ENCODE peak calls at places on chromosomes 4 and X, in four cellular contexts. Z, R, T and G are unnamed samples. For H3K4me1, the result is how much of the 10 kb centered on the place peaks cover.

GRCh38 chr4:168634276-168634802 is 137.5 kb downstream of the PALLD start:
- DNase-seq in Z (no peak), R (no peak), T (no peak), G (no peak)

GRCh38 chr4:147139455-147140198 is 194.0 kb upstream of the TTC29 start:
- DNase-seq in Z (no peak), R (no peak), T (no peak), G (no peak)

GRCh38 chr4:26782830-26783202 is 77.8 kb upstream of the STIM2 start:
- DNase-seq in Z (no peak), R (no peak), T (no peak), G (no peak)

GRCh38 chrX:40152706-40153334 is 55.1 kb upstream of the BCOR start:
- DNase-seq in Z (no peak), R (no peak), T (peak), G (peak)

GRCh38 chr4:141134051-141134450 is 782 bp upstream of the RNF150 start:
- DNase-seq in Z (no peak), R (no peak), T (no peak), G (no peak)

GRCh38 chr4:80307774-80308465 is 27.6 kb upstream of the CFAP299 start:
- DNase-seq in Z (no peak), R (no peak), T (no peak), G (no peak)

GRCh38 chrX:108439434-108439883 is at the start of gene COL4A5:
- DNase-seq in Z (peak), R (no peak), T (no peak), G (peak)

GRCh38 chr4:34220601-34221000 is 2023.7 kb downstream of the ARAP2 start:
- DNase-seq in Z (no peak), R (no peak), T (no peak), G (no peak)

GRCh38 chr4:121025540-121025939 is 46.8 kb downstream of the NDNF start:
- DNase-seq in Z (no peak), R (no peak), T (no peak), G (no peak)

GRCh38 chr4:165967486-165967885 is 94.4 kb downstream of the TLL1 start:
- DNase-seq in Z (no peak), R (no peak), T (no peak), G (no peak)

GRCh38 chr4:4170596-4171150 is 56.1 kb downstream of the OTOP1 start:
- DNase-seq in Z (no peak), R (no peak), T (no peak), G (no peak)

GRCh38 chr4:186725422-186726149 is 1.9 kb upstream of the FAT1 start:
- DNase-seq in Z (peak), R (peak), T (peak), G (peak)

GRCh38 chr4:95165926-95166524 is 382.7 kb downstream of the UNC5C start:
- DNase-seq in Z (peak), R (no peak), T (no peak), G (no peak)

GRCh38 chrX:31551913-31552312 is 480.1 kb upstream of the FTHL17 start:
- DNase-seq in Z (no peak), R (no peak), T (no peak), G (no peak)

GRCh38 chr4:10623862-10624261 is 60.7 kb downstream of the CLNK start:
- DNase-seq in Z (no peak), R (no peak), T (no peak), G (no peak)

GRCh38 chr4:107379054-107379869 is 340.8 kb downstream of the PAPSS1 start:
- DNase-seq in Z (no peak), R (no peak), T (no peak), G (no peak)

GRCh38 chr4:116788723-116789122 is 296.7 kb downstream of the TRAM1L1 start:
- DNase-seq in Z (no peak), R (no peak), T (no peak), G (no peak)

GRCh38 chr4:112766422-112766821 is 129.5 kb downstream of the LARP7 start:
- DNase-seq in Z (peak), R (no peak), T (no peak), G (no peak)

GRCh38 chrX:145729635-145730034 is 88.0 kb upstream of the SLITRK2 start:
- DNase-seq in Z (no peak), R (no peak), T (no peak), G (no peak)

GRCh38 chr4:7341486-7342222 is 93.1 kb downstream of the PSAPL1 start:
- DNase-seq in Z (no peak), R (no peak), T (peak), G (no peak)

GRCh38 chr4:26861434-26862186 is 969 bp downstream of the STIM2 start:
- DNase-seq in Z (peak), R (peak), T (peak), G (peak)

GRCh38 chrX:131704136-131704695 is 160.3 kb downstream of the OR13H1 start:
- DNase-seq in Z (no peak), R (no peak), T (peak), G (peak)

GRCh38 chr4:76293705-76294274 is 12.7 kb upstream of the STBD1 start:
- DNase-seq in Z (no peak), R (no peak), T (no peak), G (no peak)

GRCh38 chrX:151996329-151996728 is 21.9 kb upstream of the GABRE start:
- DNase-seq in Z (no peak), R (no peak), T (no peak), G (no peak)

GRCh38 chr4:44916406-44916805 is 190.1 kb upstream of the GNPDA2 start:
- DNase-seq in Z (no peak), R (no peak), T (no peak), G (no peak)

GRCh38 chrX:109294097-109294815 is 187.6 kb downstream of the GUCY2F start:
- DNase-seq in Z (no peak), R (no peak), T (no peak), G (no peak)

GRCh38 chrX:154021131-154021611 is 1.5 kb upstream of the IRAK1 start:
- DNase-seq in Z (no peak), R (no peak), T (no peak), G (no peak)

GRCh38 chrX:19382500-19383145 is 38.9 kb downstream of the PDHA1 start:
- DNase-seq in Z (peak), R (peak), T (no peak), G (peak)

GRCh38 chrX:120781416-120781815 is 94.2 kb downstream of the CT47B1 start:
- DNase-seq in Z (no peak), R (no peak), T (no peak), G (no peak)

GRCh38 chrX:55169782-55170181 is 50.4 kb upstream of the PAGE5 start:
- DNase-seq in Z (no peak), R (no peak), T (no peak), G (no peak)

GRCh38 chrX:115234220-115234557 is 293 bp upstream of the LRCH2 start:
- DNase-seq in Z (no peak), R (no peak), T (no peak), G (no peak)

GRCh38 chrX:19579485-19579884 is 64.2 kb upstream of the MAP3K15 start:
- DNase-seq in Z (no peak), R (no peak), T (no peak), G (no peak)

GRCh38 chrX:129667412-129667811 is 12.7 kb upstream of the APLN start:
- DNase-seq in Z (no peak), R (no peak), T (no peak), G (no peak)

GRCh38 chr4:79249879-79250503 is 75.9 kb downstream of the NAA11 start:
- DNase-seq in Z (no peak), R (no peak), T (no peak), G (no peak)

GRCh38 chr4:72484991-72485390 is 84.0 kb downstream of the ADAMTS3 start:
- DNase-seq in Z (no peak), R (no peak), T (no peak), G (no peak)

GRCh38 chr4:62135565-62136156 is 935.5 kb downstream of the ADGRL3 start:
- DNase-seq in Z (no peak), R (no peak), T (no peak), G (no peak)

GRCh38 chrX:38318606-38319005 is 8.7 kb downstream of the RPGR start:
- DNase-seq in Z (no peak), R (no peak), T (no peak), G (no peak)

GRCh38 chrX:78665286-78665685 is 6.2 kb upstream of the RTL3 start:
- DNase-seq in Z (no peak), R (no peak), T (no peak), G (no peak)

GRCh38 chr4:15784959-15785634 is 7.0 kb downstream of the CD38 start:
- DNase-seq in Z (no peak), R (no peak), T (no peak), G (no peak)

GRCh38 chr4:114386637-114387233 is 211.9 kb upstream of the UGT8 start:
- DNase-seq in Z (peak), R (no peak), T (no peak), G (no peak)

GRCh38 chr4:114383055-114383454 is 215.6 kb upstream of the UGT8 start:
- DNase-seq in Z (no peak), R (no peak), T (no peak), G (no peak)

GRCh38 chr4:114385195-114385985 is 213.2 kb upstream of the UGT8 start:
- DNase-seq in Z (no peak), R (no peak), T (no peak), G (no peak)

GRCh38 chr4:114383721-114384120 is 214.9 kb upstream of the UGT8 start:
- DNase-seq in Z (no peak), R (no peak), T (no peak), G (no peak)

DNA sequence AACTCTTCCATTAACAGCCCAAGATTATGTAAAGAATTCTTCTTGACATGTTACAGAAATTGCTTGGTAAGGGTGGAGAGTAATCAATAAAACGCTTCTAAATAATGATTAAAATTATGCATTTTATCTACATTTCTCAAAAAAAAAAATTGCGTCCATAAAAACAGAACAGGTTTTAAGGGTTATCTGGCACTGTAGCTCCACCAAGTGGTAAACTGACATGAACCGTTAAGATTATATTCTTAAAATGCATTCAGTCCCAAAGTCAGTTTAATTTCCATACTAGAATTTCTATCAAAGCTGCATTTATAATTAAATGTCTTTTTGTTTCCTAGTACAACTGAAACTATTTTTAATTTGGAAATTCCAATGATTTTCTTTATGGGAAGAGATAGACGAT is 214.0 kb upstream of the UGT8 start:
- DNase-seq in Z (no peak), R (no peak), T (no peak), G (no peak)
- TF ChIP-seq CTCF in Z (no peak), R (peak), T (peak), G (no peak)

DNA sequence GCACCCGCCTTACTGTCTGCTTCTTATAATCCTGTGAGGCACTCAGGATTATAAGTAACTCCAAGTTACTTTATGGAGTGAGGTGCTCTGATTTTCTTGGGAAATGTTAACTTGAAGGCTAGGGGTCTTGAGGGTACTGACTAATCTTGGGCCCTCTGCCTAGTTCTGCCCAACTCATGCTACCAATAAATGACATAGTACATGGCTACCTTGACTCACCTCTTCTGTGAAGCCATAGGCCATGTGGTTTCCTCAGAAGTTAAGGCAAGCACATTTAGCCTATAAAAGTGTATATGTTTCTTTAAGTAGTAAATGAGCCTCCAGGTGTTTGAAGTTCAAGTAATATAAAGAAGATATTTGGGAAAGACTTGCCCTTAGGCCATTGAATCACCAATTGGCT is 99.8 kb upstream of the CASK start:
- DNase-seq in Z (no peak), R (no peak), T (no peak), G (no peak)
- H3K4me1 ChIP-seq in Z (under half), R (under half), T (under half), G (under half)

DNA sequence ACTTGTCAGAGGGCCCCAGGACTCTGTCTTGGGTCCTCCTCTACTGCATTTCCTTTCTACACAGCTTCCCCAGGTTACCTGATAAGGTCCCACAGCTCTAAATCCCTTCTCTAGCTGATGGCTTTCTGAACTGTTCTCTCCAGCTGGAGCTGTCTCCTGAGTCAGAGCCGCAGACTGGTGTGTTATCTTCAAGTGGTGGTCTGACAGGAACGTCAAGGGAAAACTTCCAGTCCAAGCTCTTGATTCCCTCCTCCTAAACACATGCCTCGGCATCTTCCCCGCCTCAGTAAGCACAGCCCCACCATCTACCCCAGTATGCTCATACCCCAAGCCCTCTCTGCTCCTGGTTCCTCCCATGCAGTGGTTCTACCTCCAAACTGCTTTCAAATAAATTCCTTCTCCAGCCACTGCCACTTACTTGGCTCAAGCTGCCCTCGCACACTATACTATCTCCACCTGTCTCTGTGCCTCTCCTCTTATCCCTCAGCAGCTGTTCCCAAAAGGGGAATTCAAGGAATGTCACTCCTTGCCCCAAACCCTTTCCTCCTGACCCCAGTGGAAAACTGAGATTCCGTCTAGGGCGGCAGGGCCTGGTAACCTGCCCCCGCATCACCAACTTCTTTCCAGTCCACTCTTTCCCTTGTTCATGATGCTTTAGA is 17.2 kb upstream of the CENPU start:
- DNase-seq in Z (no peak), R (no peak), T (no peak), G (no peak)
- TF ChIP-seq POLR2A in Z (no peak), R (no peak), T (no peak), G (no peak)

GRCh38 chr4:173237152-173237551 is 68.5 kb downstream of the GALNT7 start:
- DNase-seq in Z (no peak), R (no peak), T (no peak), G (no peak)
- TF ChIP-seq CTCF in Z (no peak), R (no peak), T (no peak), G (no peak)

GRCh38 chr4:155599102-155599501 is 67.5 kb upstream of the GUCY1A1 start:
- DNase-seq in Z (no peak), R (no peak), T (no peak), G (no peak)
- H3K4me1 ChIP-seq in Z (under half), R (under half), T (under half), G (under half)

GRCh38 chrX:7347465-7347864 is 199.5 kb upstream of the PUDP start:
- DNase-seq in Z (no peak), R (no peak), T (no peak), G (no peak)

GRCh38 chrX:7351946-7352345 is 204.0 kb upstream of the PUDP start:
- DNase-seq in Z (no peak), R (no peak), T (no peak), G (no peak)

DNA sequence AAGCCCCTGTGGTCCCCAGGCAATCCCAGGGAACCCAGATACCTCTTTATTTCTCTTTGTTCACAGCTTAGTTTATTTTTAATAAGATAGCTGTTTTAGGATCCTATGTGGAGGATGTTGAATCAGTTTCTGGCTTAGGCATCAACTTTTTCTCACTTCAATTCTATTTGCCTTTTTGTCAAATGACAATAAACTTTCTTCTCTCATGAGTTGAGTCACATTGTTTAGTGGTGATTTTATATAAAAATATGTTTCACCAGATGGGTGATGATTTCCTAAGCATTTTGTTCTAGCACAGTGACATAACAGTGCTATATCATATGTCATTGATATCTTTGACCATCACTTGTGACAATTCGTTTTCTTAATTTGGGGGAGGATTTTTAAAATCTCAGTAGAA is 198.1 kb upstream of the PUDP start:
- DNase-seq in Z (no peak), R (no peak), T (no peak), G (no peak)
- TF ChIP-seq POLR2A in Z (no peak), R (no peak), T (no peak), G (no peak)

GRCh38 chrX:113741744-113742143 is 842.1 kb upstream of the HTR2C start:
- DNase-seq in Z (no peak), R (no peak), T (no peak), G (no peak)
- TF ChIP-seq CTCF in Z (no peak), R (no peak), T (no peak), G (no peak)